ENCODE peak calls at places on chromosomes 12 and 14, in nine cellular contexts. One of them, this sample, is unnamed.

GRCh38 chr12:105212431-105212830 is 23.5 kb downstream of the APPL2 start:
- DNase-seq in transverse colon: no peak
- DNase-seq in CD4-positive, alpha-beta T cell: no peak
- DNase-seq in mucosa of descending colon: no peak
- DNase-seq in left ventricle myocardium inferior: no peak
- DNase-seq in mesothelial cell of epicardium: no peak
- DNase-seq in breast epithelium: no peak
- DNase-seq in fibroblast of pulmonary artery: peak
- DNase-seq in uterus: no peak
- DNase-seq in this sample: no peak

GRCh38 chr12:55983229-55983849 is 9.5 kb downstream of the RAB5B start:
- DNase-seq in breast epithelium: no peak
- DNase-seq in mesothelial cell of epicardium: no peak
- DNase-seq in transverse colon: no peak
- DNase-seq in fibroblast of pulmonary artery: no peak
- DNase-seq in CD4-positive, alpha-beta T cell: no peak
- DNase-seq in left ventricle myocardium inferior: no peak
- DNase-seq in mucosa of descending colon: no peak
- DNase-seq in uterus: no peak
- DNase-seq in this sample: no peak

GRCh38 chr14:40139657-40140056 is 707.4 kb upstream of the FBXO33 start:
- DNase-seq in mesothelial cell of epicardium: no peak
- DNase-seq in uterus: no peak
- DNase-seq in fibroblast of pulmonary artery: no peak
- DNase-seq in transverse colon: no peak
- DNase-seq in left ventricle myocardium inferior: no peak
- DNase-seq in mucosa of descending colon: no peak
- DNase-seq in CD4-positive, alpha-beta T cell: no peak
- DNase-seq in breast epithelium: no peak
- DNase-seq in this sample: no peak

GRCh38 chr12:131613678-131614077 is 97.2 kb upstream of the SFSWAP start:
- DNase-seq in uterus: no peak
- DNase-seq in transverse colon: peak
- DNase-seq in left ventricle myocardium inferior: no peak
- DNase-seq in breast epithelium: no peak
- DNase-seq in CD4-positive, alpha-beta T cell: no peak
- DNase-seq in fibroblast of pulmonary artery: no peak
- DNase-seq in mucosa of descending colon: no peak
- DNase-seq in mesothelial cell of epicardium: no peak
- DNase-seq in this sample: no peak

GRCh38 chr12:93061414-93062099 is 132.5 kb upstream of the EEA1 start:
- DNase-seq in transverse colon: no peak
- DNase-seq in CD4-positive, alpha-beta T cell: no peak
- DNase-seq in mucosa of descending colon: no peak
- DNase-seq in left ventricle myocardium inferior: peak
- DNase-seq in mesothelial cell of epicardium: no peak
- DNase-seq in uterus: peak
- DNase-seq in breast epithelium: no peak
- DNase-seq in fibroblast of pulmonary artery: no peak
- DNase-seq in this sample: no peak

GRCh38 chr12:115998789-115999478 is 278.6 kb downstream of the MED13L start:
- DNase-seq in left ventricle myocardium inferior: no peak
- DNase-seq in breast epithelium: no peak
- DNase-seq in transverse colon: no peak
- DNase-seq in fibroblast of pulmonary artery: no peak
- DNase-seq in uterus: no peak
- DNase-seq in CD4-positive, alpha-beta T cell: no peak
- DNase-seq in mesothelial cell of epicardium: no peak
- DNase-seq in mucosa of descending colon: no peak
- DNase-seq in this sample: no peak

GRCh38 chr12:70196732-70197361 is 46.4 kb upstream of the CNOT2 start:
- DNase-seq in transverse colon: no peak
- DNase-seq in CD4-positive, alpha-beta T cell: no peak
- DNase-seq in left ventricle myocardium inferior: no peak
- DNase-seq in uterus: no peak
- DNase-seq in fibroblast of pulmonary artery: peak
- DNase-seq in mesothelial cell of epicardium: no peak
- DNase-seq in breast epithelium: no peak
- DNase-seq in mucosa of descending colon: no peak
- DNase-seq in this sample: no peak

GRCh38 chr14:24809147-24809546 is 175.2 kb upstream of the GZMB start:
- DNase-seq in transverse colon: no peak
- DNase-seq in fibroblast of pulmonary artery: no peak
- DNase-seq in CD4-positive, alpha-beta T cell: no peak
- DNase-seq in mesothelial cell of epicardium: no peak
- DNase-seq in mucosa of descending colon: no peak
- DNase-seq in uterus: no peak
- DNase-seq in left ventricle myocardium inferior: no peak
- DNase-seq in breast epithelium: no peak
- DNase-seq in this sample: no peak

GRCh38 chr14:103735815-103736545 is 20.4 kb downstream of the ZFYVE21 start:
- DNase-seq in fibroblast of pulmonary artery: no peak
- DNase-seq in mucosa of descending colon: no peak
- DNase-seq in CD4-positive, alpha-beta T cell: no peak
- DNase-seq in uterus: peak
- DNase-seq in transverse colon: no peak
- DNase-seq in left ventricle myocardium inferior: no peak
- DNase-seq in breast epithelium: peak
- DNase-seq in mesothelial cell of epicardium: no peak
- DNase-seq in this sample: no peak

GRCh38 chr12:122643207-122643805 is 59.9 kb downstream of the HCAR2 start:
- DNase-seq in mesothelial cell of epicardium: no peak
- DNase-seq in CD4-positive, alpha-beta T cell: no peak
- DNase-seq in fibroblast of pulmonary artery: no peak
- DNase-seq in left ventricle myocardium inferior: no peak
- DNase-seq in mucosa of descending colon: no peak
- DNase-seq in transverse colon: no peak
- DNase-seq in breast epithelium: no peak
- DNase-seq in uterus: no peak
- DNase-seq in this sample: no peak

GRCh38 chr12:68331500-68331868 is 678 bp downstream of the MDM1 start:
- DNase-seq in CD4-positive, alpha-beta T cell: no peak
- DNase-seq in mucosa of descending colon: no peak
- DNase-seq in breast epithelium: no peak
- DNase-seq in uterus: no peak
- DNase-seq in transverse colon: no peak
- DNase-seq in fibroblast of pulmonary artery: no peak
- DNase-seq in mesothelial cell of epicardium: no peak
- DNase-seq in left ventricle myocardium inferior: no peak
- DNase-seq in this sample: no peak

GRCh38 chr12:15931590-15932053 is 20.5 kb downstream of the DERA start:
- DNase-seq in fibroblast of pulmonary artery: no peak
- DNase-seq in mucosa of descending colon: no peak
- DNase-seq in uterus: no peak
- DNase-seq in transverse colon: no peak
- DNase-seq in left ventricle myocardium inferior: no peak
- DNase-seq in mesothelial cell of epicardium: no peak
- DNase-seq in breast epithelium: no peak
- DNase-seq in CD4-positive, alpha-beta T cell: no peak
- DNase-seq in this sample: no peak

GRCh38 chr12:28415755-28416154 is 225.5 kb downstream of the CCDC91 start:
- DNase-seq in mucosa of descending colon: no peak
- DNase-seq in breast epithelium: no peak
- DNase-seq in mesothelial cell of epicardium: no peak
- DNase-seq in uterus: no peak
- DNase-seq in transverse colon: no peak
- DNase-seq in fibroblast of pulmonary artery: peak
- DNase-seq in CD4-positive, alpha-beta T cell: no peak
- DNase-seq in left ventricle myocardium inferior: no peak
- DNase-seq in this sample: no peak

GRCh38 chr12:41189395-41190251 is 1.5 kb downstream of the PDZRN4 start:
- DNase-seq in fibroblast of pulmonary artery: no peak
- DNase-seq in uterus: no peak
- DNase-seq in mesothelial cell of epicardium: no peak
- DNase-seq in transverse colon: peak
- DNase-seq in left ventricle myocardium inferior: no peak
- DNase-seq in breast epithelium: no peak
- DNase-seq in CD4-positive, alpha-beta T cell: no peak
- DNase-seq in mucosa of descending colon: no peak
- DNase-seq in this sample: no peak

GRCh38 chr12:104374071-104374470 is 70.5 kb downstream of the EID3 start:
- DNase-seq in mucosa of descending colon: no peak
- DNase-seq in left ventricle myocardium inferior: no peak
- DNase-seq in CD4-positive, alpha-beta T cell: no peak
- DNase-seq in uterus: no peak
- DNase-seq in fibroblast of pulmonary artery: no peak
- DNase-seq in mesothelial cell of epicardium: no peak
- DNase-seq in breast epithelium: no peak
- DNase-seq in transverse colon: no peak
- DNase-seq in this sample: no peak

GRCh38 chr12:115697341-115697740 is 580.2 kb downstream of the MED13L start:
- DNase-seq in CD4-positive, alpha-beta T cell: no peak
- DNase-seq in mucosa of descending colon: no peak
- DNase-seq in breast epithelium: no peak
- DNase-seq in fibroblast of pulmonary artery: no peak
- DNase-seq in mesothelial cell of epicardium: no peak
- DNase-seq in left ventricle myocardium inferior: no peak
- DNase-seq in transverse colon: no peak
- DNase-seq in uterus: no peak
- DNase-seq in this sample: no peak

GRCh38 chr14:59632381-59632780 is 55.8 kb upstream of the CCDC175 start:
- DNase-seq in breast epithelium: no peak
- DNase-seq in left ventricle myocardium inferior: no peak
- DNase-seq in mesothelial cell of epicardium: no peak
- DNase-seq in fibroblast of pulmonary artery: peak
- DNase-seq in uterus: no peak
- DNase-seq in transverse colon: peak
- DNase-seq in CD4-positive, alpha-beta T cell: no peak
- DNase-seq in mucosa of descending colon: peak
- DNase-seq in this sample: peak
- TF ChIP-seq CTCF in breast epithelium: no peak
- TF ChIP-seq CTCF in left ventricle myocardium inferior: peak
- TF ChIP-seq CTCF in mesothelial cell of epicardium: peak
- TF ChIP-seq CTCF in fibroblast of pulmonary artery: peak
- TF ChIP-seq CTCF in uterus: no peak
- TF ChIP-seq CTCF in transverse colon: peak
- TF ChIP-seq CTCF in CD4-positive, alpha-beta T cell: peak
- TF ChIP-seq CTCF in mucosa of descending colon: peak
- TF ChIP-seq CTCF in this sample: peak

GRCh38 chr12:817941-818600 is 65.7 kb downstream of the WNK1 start:
- DNase-seq in fibroblast of pulmonary artery: no peak
- DNase-seq in breast epithelium: no peak
- DNase-seq in left ventricle myocardium inferior: no peak
- DNase-seq in mesothelial cell of epicardium: no peak
- DNase-seq in transverse colon: no peak
- DNase-seq in mucosa of descending colon: no peak
- DNase-seq in uterus: no peak
- DNase-seq in CD4-positive, alpha-beta T cell: no peak
- DNase-seq in this sample: no peak

GRCh38 chr12:823043-823698 is 70.8 kb downstream of the WNK1 start:
- DNase-seq in left ventricle myocardium inferior: no peak
- DNase-seq in transverse colon: no peak
- DNase-seq in mesothelial cell of epicardium: no peak
- DNase-seq in fibroblast of pulmonary artery: no peak
- DNase-seq in uterus: no peak
- DNase-seq in CD4-positive, alpha-beta T cell: no peak
- DNase-seq in mucosa of descending colon: no peak
- DNase-seq in breast epithelium: no peak
- DNase-seq in this sample: no peak

GRCh38 chr12:820336-820735 is 68.0 kb downstream of the WNK1 start:
- DNase-seq in left ventricle myocardium inferior: no peak
- DNase-seq in mucosa of descending colon: no peak
- DNase-seq in uterus: no peak
- DNase-seq in transverse colon: no peak
- DNase-seq in breast epithelium: no peak
- DNase-seq in fibroblast of pulmonary artery: no peak
- DNase-seq in mesothelial cell of epicardium: no peak
- DNase-seq in CD4-positive, alpha-beta T cell: no peak
- DNase-seq in this sample: no peak

DNA sequence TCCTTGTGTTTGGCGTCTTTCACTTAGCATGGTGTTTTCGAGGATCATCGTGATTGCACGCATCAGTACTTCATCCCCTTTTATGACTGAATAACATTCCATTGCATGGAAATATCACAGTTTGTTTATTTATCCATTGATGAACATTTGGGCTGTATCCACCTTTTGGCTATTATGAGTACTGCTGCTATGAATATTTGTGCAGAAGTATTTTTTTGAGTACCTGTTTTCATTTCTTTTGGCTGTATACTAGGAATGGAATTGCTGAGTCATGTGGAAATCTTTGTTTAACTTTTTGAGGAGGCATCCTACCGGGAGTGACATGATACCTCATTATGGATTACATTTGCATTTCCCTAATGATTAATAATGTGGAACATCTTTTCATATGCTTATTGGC is 66.4 kb downstream of the WNK1 start:
- DNase-seq in left ventricle myocardium inferior: no peak
- DNase-seq in breast epithelium: no peak
- DNase-seq in mesothelial cell of epicardium: no peak
- DNase-seq in fibroblast of pulmonary artery: peak
- DNase-seq in mucosa of descending colon: no peak
- DNase-seq in CD4-positive, alpha-beta T cell: no peak
- DNase-seq in transverse colon: no peak
- DNase-seq in uterus: no peak
- DNase-seq in this sample: no peak
- TF ChIP-seq CTCF in left ventricle myocardium inferior: peak
- TF ChIP-seq CTCF in breast epithelium: no peak
- TF ChIP-seq CTCF in mesothelial cell of epicardium: peak
- TF ChIP-seq CTCF in fibroblast of pulmonary artery: peak
- TF ChIP-seq CTCF in mucosa of descending colon: no peak
- TF ChIP-seq CTCF in CD4-positive, alpha-beta T cell: no peak
- TF ChIP-seq CTCF in transverse colon: no peak
- TF ChIP-seq CTCF in uterus: no peak
- TF ChIP-seq CTCF in this sample: no peak

GRCh38 chr12:112125250-112125999 is at the start of gene TRAFD1:
- DNase-seq in breast epithelium: peak
- DNase-seq in mucosa of descending colon: peak
- DNase-seq in fibroblast of pulmonary artery: peak
- DNase-seq in CD4-positive, alpha-beta T cell: peak
- DNase-seq in transverse colon: peak
- DNase-seq in uterus: peak
- DNase-seq in mesothelial cell of epicardium: peak
- DNase-seq in left ventricle myocardium inferior: peak
- DNase-seq in this sample: peak
- TF ChIP-seq CTCF in breast epithelium: no peak
- TF ChIP-seq CTCF in mucosa of descending colon: no peak
- TF ChIP-seq CTCF in fibroblast of pulmonary artery: no peak
- TF ChIP-seq CTCF in CD4-positive, alpha-beta T cell: no peak
- TF ChIP-seq CTCF in transverse colon: no peak
- TF ChIP-seq CTCF in uterus: no peak
- TF ChIP-seq CTCF in mesothelial cell of epicardium: no peak
- TF ChIP-seq CTCF in left ventricle myocardium inferior: no peak
- TF ChIP-seq CTCF in this sample: no peak

DNA sequence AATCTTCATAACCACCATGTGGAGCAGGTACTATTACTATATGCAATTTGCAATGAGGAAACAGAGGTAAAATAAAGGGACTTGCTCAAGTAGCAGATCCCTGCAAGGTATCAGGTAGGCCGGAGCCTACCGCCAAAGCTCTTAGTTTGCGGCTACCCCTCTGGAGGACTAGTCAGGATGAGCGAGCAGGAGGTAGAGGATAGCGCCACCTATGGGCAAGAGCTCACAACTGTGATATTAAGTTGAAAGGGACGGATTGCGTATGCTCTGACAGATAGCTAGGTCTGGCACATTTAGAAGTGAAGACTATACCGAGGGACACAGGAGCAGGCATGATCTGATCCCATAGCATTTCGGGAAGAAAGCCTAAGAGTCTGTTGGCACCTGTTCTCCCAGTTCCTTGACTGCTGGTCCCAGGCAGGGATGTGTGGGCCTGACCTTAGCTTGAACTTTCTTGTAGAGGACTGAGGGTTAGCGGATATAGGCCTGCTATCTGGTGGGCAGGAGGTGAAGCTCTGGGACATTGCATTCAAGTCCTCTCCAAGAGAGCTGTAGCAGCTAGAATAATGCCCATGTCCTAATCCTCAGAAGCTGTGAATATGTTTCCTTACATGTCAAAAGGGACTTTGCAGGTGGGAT is 48.0 kb downstream of the SLC17A8 start:
- DNase-seq in mucosa of descending colon: no peak
- DNase-seq in uterus: no peak
- DNase-seq in mesothelial cell of epicardium: no peak
- DNase-seq in left ventricle myocardium inferior: no peak
- DNase-seq in CD4-positive, alpha-beta T cell: no peak
- DNase-seq in breast epithelium: no peak
- DNase-seq in fibroblast of pulmonary artery: peak
- DNase-seq in transverse colon: peak
- DNase-seq in this sample: peak
- TF ChIP-seq CTCF in mucosa of descending colon: no peak
- TF ChIP-seq CTCF in uterus: no peak
- TF ChIP-seq CTCF in mesothelial cell of epicardium: no peak
- TF ChIP-seq CTCF in left ventricle myocardium inferior: peak
- TF ChIP-seq CTCF in CD4-positive, alpha-beta T cell: peak
- TF ChIP-seq CTCF in breast epithelium: no peak
- TF ChIP-seq CTCF in fibroblast of pulmonary artery: peak
- TF ChIP-seq CTCF in transverse colon: peak
- TF ChIP-seq CTCF in this sample: peak